ENCODE peak calls at places on chromosomes 1 and 21, in six cellular contexts. One of them, this sample, is unnamed.
A peak's percentile ranks its signal among the peaks of the same experiment; 100 is the strongest.

GRCh38 chr1:9181176-9181906 is 52.4 kb upstream of the GPR157 start:
- DNase-seq in iPS-NIHi11: peak; percentile 87
- DNase-seq in GM10248: peak; percentile 84
- DNase-seq in RKO: peak; percentile 21
- DNase-seq in NAMALWA: peak; percentile 68
- DNase-seq in NCI-H226: peak; percentile 39
- DNase-seq in this sample: peak; percentile 55

GRCh38 chr1:182674346-182675246 is 9.8 kb downstream of the RGS8 start:
- DNase-seq in iPS-NIHi11: peak; percentile 19
- DNase-seq in GM10248: no peak
- DNase-seq in RKO: no peak
- DNase-seq in NAMALWA: no peak
- DNase-seq in NCI-H226: no peak
- DNase-seq in this sample: no peak

GRCh38 chr21:33254766-33255165 is 11.4 kb upstream of the IL10RB start:
- DNase-seq in iPS-NIHi11: no peak
- DNase-seq in GM10248: no peak
- DNase-seq in RKO: no peak
- DNase-seq in NAMALWA: no peak
- DNase-seq in NCI-H226: no peak
- DNase-seq in this sample: no peak

GRCh38 chr1:34113887-34114286 is 51.1 kb downstream of the CSMD2 start:
- DNase-seq in iPS-NIHi11: peak; percentile 32
- DNase-seq in GM10248: no peak
- DNase-seq in RKO: peak; percentile 27
- DNase-seq in NAMALWA: peak; percentile 46
- DNase-seq in NCI-H226: no peak
- DNase-seq in this sample: no peak

GRCh38 chr1:36400825-36401601 is 3.3 kb upstream of the LSM10 start:
- DNase-seq in iPS-NIHi11: peak; percentile 68
- DNase-seq in GM10248: peak; percentile 66
- DNase-seq in RKO: peak; percentile 99
- DNase-seq in NAMALWA: no peak
- DNase-seq in NCI-H226: no peak
- DNase-seq in this sample: peak; percentile 94

GRCh38 chr1:172833956-172834355 is 175.1 kb downstream of the FASLG start:
- DNase-seq in iPS-NIHi11: no peak
- DNase-seq in GM10248: no peak
- DNase-seq in RKO: no peak
- DNase-seq in NAMALWA: no peak
- DNase-seq in NCI-H226: no peak
- DNase-seq in this sample: no peak

GRCh38 chr1:181482001-181482430 is 1.3 kb upstream of the CACNA1E start:
- DNase-seq in iPS-NIHi11: peak; percentile 14
- DNase-seq in GM10248: no peak
- DNase-seq in RKO: no peak
- DNase-seq in NAMALWA: no peak
- DNase-seq in NCI-H226: no peak
- DNase-seq in this sample: no peak

GRCh38 chr1:10730985-10731384 is 65.5 kb downstream of the CASZ1 start:
- DNase-seq in iPS-NIHi11: no peak
- DNase-seq in GM10248: no peak
- DNase-seq in RKO: peak; percentile 75
- DNase-seq in NAMALWA: no peak
- DNase-seq in NCI-H226: peak; percentile 92
- DNase-seq in this sample: peak; percentile 81

GRCh38 chr1:212712451-212713303 is 13.0 kb upstream of the BATF3 start:
- DNase-seq in iPS-NIHi11: no peak
- DNase-seq in GM10248: no peak
- DNase-seq in RKO: peak; percentile 63
- DNase-seq in NAMALWA: no peak
- DNase-seq in NCI-H226: peak; percentile 79
- DNase-seq in this sample: peak; percentile 53

GRCh38 chr1:74771913-74772515 is 39.1 kb downstream of the TYW3 start:
- DNase-seq in iPS-NIHi11: peak; percentile 37
- DNase-seq in GM10248: peak; percentile 7
- DNase-seq in RKO: peak; percentile 59
- DNase-seq in NAMALWA: peak; percentile 73
- DNase-seq in NCI-H226: peak; percentile 31
- DNase-seq in this sample: peak; percentile 47

GRCh38 chr21:21165063-21165645 is 166.9 kb downstream of the NCAM2 start:
- DNase-seq in iPS-NIHi11: no peak
- DNase-seq in GM10248: no peak
- DNase-seq in RKO: no peak
- DNase-seq in NAMALWA: no peak
- DNase-seq in NCI-H226: peak; percentile 48
- DNase-seq in this sample: peak; percentile 46

GRCh38 chr1:23452011-23452411 is 27.5 kb upstream of the TCEA3 start:
- DNase-seq in iPS-NIHi11: peak; percentile 59
- DNase-seq in GM10248: no peak
- DNase-seq in RKO: no peak
- DNase-seq in NAMALWA: no peak
- DNase-seq in NCI-H226: peak; percentile 40
- DNase-seq in this sample: peak; percentile 78

GRCh38 chr1:204130989-204131892 is 20.6 kb downstream of the ETNK2 start:
- DNase-seq in iPS-NIHi11: no peak
- DNase-seq in GM10248: no peak
- DNase-seq in RKO: peak; percentile 73
- DNase-seq in NAMALWA: no peak
- DNase-seq in NCI-H226: peak; percentile 94
- DNase-seq in this sample: peak; percentile 92

GRCh38 chr1:8427493-8427892 is 109.6 kb downstream of the SLC45A1 start:
- DNase-seq in iPS-NIHi11: no peak
- DNase-seq in GM10248: peak; percentile 77
- DNase-seq in RKO: no peak
- DNase-seq in NAMALWA: peak; percentile 98
- DNase-seq in NCI-H226: no peak
- DNase-seq in this sample: no peak

GRCh38 chr1:220552672-220553258 is 24.8 kb downstream of the MARK1 start:
- DNase-seq in iPS-NIHi11: no peak
- DNase-seq in GM10248: no peak
- DNase-seq in RKO: peak; percentile 23
- DNase-seq in NAMALWA: no peak
- DNase-seq in NCI-H226: no peak
- DNase-seq in this sample: peak; percentile 13

GRCh38 chr1:44546403-44547053 is 127.8 kb downstream of the TMEM53 start:
- DNase-seq in iPS-NIHi11: no peak
- DNase-seq in GM10248: no peak
- DNase-seq in RKO: no peak
- DNase-seq in NAMALWA: no peak
- DNase-seq in NCI-H226: no peak
- DNase-seq in this sample: no peak

GRCh38 chr21:44793269-44794030 is 8.2 kb downstream of the UBE2G2 start:
- DNase-seq in iPS-NIHi11: peak; percentile 87
- DNase-seq in GM10248: peak; percentile 79
- DNase-seq in RKO: peak; percentile 38
- DNase-seq in NAMALWA: peak; percentile 78
- DNase-seq in NCI-H226: peak; percentile 49
- DNase-seq in this sample: peak; percentile 65

GRCh38 chr1:12541274-12542137 is 76.5 kb downstream of the DHRS3 start:
- DNase-seq in iPS-NIHi11: peak; percentile 39
- DNase-seq in GM10248: no peak
- DNase-seq in RKO: no peak
- DNase-seq in NAMALWA: no peak
- DNase-seq in NCI-H226: peak; percentile 62
- DNase-seq in this sample: peak; percentile 75

GRCh38 chr1:3158329-3158728 is 89.3 kb downstream of the PRDM16 start:
- DNase-seq in iPS-NIHi11: no peak
- DNase-seq in GM10248: no peak
- DNase-seq in RKO: no peak
- DNase-seq in NAMALWA: no peak
- DNase-seq in NCI-H226: no peak
- DNase-seq in this sample: no peak

GRCh38 chr1:29779146-29779545 is 542.8 kb downstream of the PTPRU start:
- DNase-seq in iPS-NIHi11: no peak
- DNase-seq in GM10248: no peak
- DNase-seq in RKO: no peak
- DNase-seq in NAMALWA: no peak
- DNase-seq in NCI-H226: no peak
- DNase-seq in this sample: no peak

GRCh38 chr1:85447000-85447943 is 17.7 kb downstream of the DDAH1 start:
- DNase-seq in iPS-NIHi11: no peak
- DNase-seq in GM10248: no peak
- DNase-seq in RKO: no peak
- DNase-seq in NAMALWA: no peak
- DNase-seq in NCI-H226: no peak
- DNase-seq in this sample: no peak

GRCh38 chr1:20893931-20894330 is 106.8 kb upstream of the HP1BP3 start:
- DNase-seq in iPS-NIHi11: no peak
- DNase-seq in GM10248: no peak
- DNase-seq in RKO: no peak
- DNase-seq in NAMALWA: no peak
- DNase-seq in NCI-H226: no peak
- DNase-seq in this sample: no peak

GRCh38 chr21:38170283-38170682 is 86.5 kb upstream of the KCNJ15 start:
- DNase-seq in iPS-NIHi11: peak; percentile 25
- DNase-seq in GM10248: peak; percentile 20
- DNase-seq in RKO: no peak
- DNase-seq in NAMALWA: peak; percentile 9
- DNase-seq in NCI-H226: no peak
- DNase-seq in this sample: peak; percentile 85

GRCh38 chr21:38798481-38798882 is 7.2 kb upstream of the ETS2 start:
- DNase-seq in iPS-NIHi11: no peak
- DNase-seq in GM10248: no peak
- DNase-seq in RKO: no peak
- DNase-seq in NAMALWA: no peak
- DNase-seq in NCI-H226: peak; percentile 97
- DNase-seq in this sample: peak; percentile 97

GRCh38 chr1:107536266-107536665 is 395.4 kb downstream of the NTNG1 start:
- DNase-seq in iPS-NIHi11: no peak
- DNase-seq in GM10248: no peak
- DNase-seq in RKO: no peak
- DNase-seq in NAMALWA: no peak
- DNase-seq in NCI-H226: peak; percentile 39
- DNase-seq in this sample: no peak

This sample was measured in Daoy.